ENCODE peak calls at places on chromosomes 2 and 18, in nine cellular contexts. X, U, V, R, S, K, B, Z and L are unnamed samples.

GRCh38 chr18:48391863-48392262 is 17.3 kb downstream of the ZBTB7C start:
- DNase-seq in X (no peak), U (no peak), V (no peak), R (no peak), S (no peak), K (no peak), B (no peak), Z (no peak), L (no peak)

GRCh38 chr2:78896536-78896935 is 129.0 kb upstream of the REG3G start:
- DNase-seq in X (no peak), U (no peak), V (no peak), R (peak), S (no peak), K (no peak), B (no peak), Z (no peak), L (no peak)

GRCh38 chr2:24579053-24579803 is 88.2 kb downstream of the NCOA1 start:
- DNase-seq in X (no peak), U (no peak), V (no peak), R (no peak), S (no peak), K (no peak), B (no peak), Z (no peak), L (no peak)

GRCh38 chr2:238557855-238558435 is 131.2 kb downstream of the ASB1 start:
- DNase-seq in X (no peak), U (no peak), V (no peak), R (no peak), S (no peak), K (no peak), B (no peak), Z (no peak), L (no peak)

GRCh38 chr2:10258726-10259125 is 44.0 kb upstream of the HPCAL1 start:
- DNase-seq in X (no peak), U (no peak), V (no peak), R (no peak), S (no peak), K (no peak), B (no peak), Z (no peak), L (peak)

GRCh38 chr2:55902429-55902828 is 21.2 kb downstream of the EFEMP1 start:
- DNase-seq in X (no peak), U (no peak), V (no peak), R (no peak), S (no peak), K (no peak), B (no peak), Z (no peak), L (no peak)

GRCh38 chr2:24307961-24308360 is 52.4 kb downstream of the ITSN2 start:
- DNase-seq in X (no peak), U (no peak), V (no peak), R (no peak), S (no peak), K (peak), B (no peak), Z (no peak), L (no peak)

GRCh38 chr18:9571546-9571945 is 42.8 kb downstream of the PPP4R1 start:
- DNase-seq in X (no peak), U (no peak), V (no peak), R (no peak), S (no peak), K (no peak), B (no peak), Z (no peak), L (no peak)

GRCh38 chr18:75074196-75075015 is 134.5 kb downstream of the PTGR3 start:
- DNase-seq in X (no peak), U (no peak), V (no peak), R (no peak), S (no peak), K (no peak), B (no peak), Z (no peak), L (no peak)

GRCh38 chr2:207248702-207249355 is 83.1 kb upstream of the KLF7 start:
- DNase-seq in X (no peak), U (no peak), V (no peak), R (no peak), S (no peak), K (no peak), B (no peak), Z (no peak), L (no peak)

GRCh38 chr2:46257476-46257875 is 39.7 kb upstream of the EPAS1 start:
- DNase-seq in X (peak), U (no peak), V (no peak), R (no peak), S (peak), K (peak), B (no peak), Z (no peak), L (no peak)

GRCh38 chr18:36856815-36857214 is 27.9 kb downstream of the KIAA1328 start:
- DNase-seq in X (no peak), U (no peak), V (no peak), R (peak), S (no peak), K (no peak), B (no peak), Z (no peak), L (no peak)

GRCh38 chr18:60554961-60555360 is 182.4 kb upstream of the MC4R start:
- DNase-seq in X (peak), U (no peak), V (no peak), R (no peak), S (peak), K (no peak), B (no peak), Z (no peak), L (no peak)

GRCh38 chr2:111037136-111037535 is 83.6 kb upstream of the BCL2L11 start:
- DNase-seq in X (no peak), U (no peak), V (no peak), R (no peak), S (no peak), K (no peak), B (no peak), Z (no peak), L (no peak)

GRCh38 chr2:135744761-135745314 is 3.2 kb downstream of the UBXN4 start:
- DNase-seq in X (peak), U (no peak), V (peak), R (peak), S (no peak), K (peak), B (peak), Z (no peak), L (no peak)

GRCh38 chr18:49862656-49863385 is 49.5 kb upstream of the ACAA2 start:
- DNase-seq in X (no peak), U (no peak), V (no peak), R (no peak), S (no peak), K (no peak), B (no peak), Z (no peak), L (no peak)

GRCh38 chr2:69674301-69674640 is 30.7 kb upstream of the AAK1 start:
- DNase-seq in X (no peak), U (no peak), V (no peak), R (no peak), S (no peak), K (no peak), B (no peak), Z (no peak), L (no peak)

GRCh38 chr2:76870011-76870410 is 652.2 kb downstream of the LRRTM4 start:
- DNase-seq in X (no peak), U (no peak), V (no peak), R (no peak), S (no peak), K (no peak), B (no peak), Z (no peak), L (no peak)